ENCODE peak calls at places on chromosomes 13 and 19, in seven cellular contexts. P, X, C, T, O, J and V are unnamed samples.

GRCh38 chr19:54630784-54631183 is 500 bp downstream of the LILRB1 start:
- DNase-seq in P (no peak), X (no peak), C (no peak), T (no peak), O (no peak), J (no peak), V (no peak)

GRCh38 chr19:34317311-34317927 is 47.6 kb upstream of the GPI start:
- DNase-seq in P (no peak), X (no peak), C (peak; percentile 25), T (no peak), O (peak; percentile 51), J (no peak), V (no peak)

GRCh38 chr13:49346460-49346859 is 97.4 kb downstream of the CAB39L start:
- DNase-seq in P (no peak), X (no peak), C (no peak), T (no peak), O (no peak), J (no peak), V (no peak)

GRCh38 chr13:45778897-45779296 is 72.7 kb downstream of the SIAH3 start:
- DNase-seq in P (no peak), X (no peak), C (no peak), T (no peak), O (no peak), J (no peak), V (no peak)

GRCh38 chr19:9323919-9324583 is at the start of gene ZNF559:
- DNase-seq in P (peak; percentile 87), X (peak; percentile 96), C (peak; percentile 98), T (peak; percentile 44), O (peak; percentile 38), J (peak; percentile 97), V (peak; percentile 96)

GRCh38 chr19:14059093-14059480 is 2.8 kb downstream of the PALM3 start:
- DNase-seq in P (no peak), X (peak; percentile 83), C (peak; percentile 62), T (no peak), O (no peak), J (peak; percentile 35), V (peak; percentile 36)

GRCh38 chr19:45901432-45901903 is 945 bp downstream of the MYPOP start:
- DNase-seq in P (peak; percentile 32), X (peak; percentile 35), C (peak; percentile 65), T (no peak), O (no peak), J (no peak), V (no peak)

GRCh38 chr13:36341718-36342117 is 4.5 kb downstream of the SPART start:
- DNase-seq in P (no peak), X (no peak), C (no peak), T (no peak), O (no peak), J (no peak), V (no peak)

GRCh38 chr19:57633832-57634131 is 814 bp downstream of the ZNF211 start:
- DNase-seq in P (no peak), X (peak; percentile 37), C (no peak), T (no peak), O (no peak), J (no peak), V (no peak)

GRCh38 chr19:39196860-39197562 is at the start of gene NCCRP1:
- DNase-seq in P (peak; percentile 50), X (peak; percentile 81), C (peak; percentile 12), T (no peak), O (no peak), J (no peak), V (no peak)

GRCh38 chr13:82614086-82614485 is 1268.2 kb downstream of the SLITRK1 start:
- DNase-seq in P (no peak), X (no peak), C (no peak), T (no peak), O (no peak), J (no peak), V (no peak)

GRCh38 chr13:33639158-33639557 is 178.8 kb upstream of the RFC3 start:
- DNase-seq in P (no peak), X (no peak), C (no peak), T (no peak), O (no peak), J (no peak), V (no peak)

GRCh38 chr13:24135674-24136300 is 24.7 kb upstream of the SPATA13 start:
- DNase-seq in P (no peak), X (no peak), C (no peak), T (no peak), O (no peak), J (no peak), V (no peak)

GRCh38 chr19:56155124-56155687 is 14.1 kb downstream of the ZNF444 start:
- DNase-seq in P (no peak), X (peak; percentile 86), C (no peak), T (no peak), O (no peak), J (no peak), V (no peak)

GRCh38 chr19:29596885-29597525 is 9.1 kb upstream of the POP4 start:
- DNase-seq in P (no peak), X (peak; percentile 56), C (no peak), T (peak; percentile 83), O (no peak), J (no peak), V (no peak)

GRCh38 chr19:33259532-33259931 is 33.9 kb upstream of the SLC7A10 start:
- DNase-seq in P (no peak), X (no peak), C (no peak), T (no peak), O (no peak), J (no peak), V (no peak)

GRCh38 chr13:20711301-20712044 is 8.0 kb downstream of the IL17D start:
- DNase-seq in P (no peak), X (peak; percentile 86), C (no peak), T (no peak), O (no peak), J (peak; percentile 32), V (peak; percentile 40)